ENCODE peak calls at places on chromosomes 3 and 15, in eight cellular contexts. One of them, this sample, is unnamed.

GRCh38 chr3:49397470-49397869 is 14.3 kb downstream of the RHOA start:
- DNase-seq in fibroblast of lung: peak
- DNase-seq in NCI-H510A treated with DMSO at 0.1 percent for 48 hours: no peak
- DNase-seq in EL: no peak
- DNase-seq in suprapubic skin: no peak
- DNase-seq in iris pigment epithelial cell: peak
- DNase-seq in DMS 273 treated with DMSO at 0.1 percent for 48 hours: no peak
- DNase-seq in HTR-8/SVneo: no peak
- DNase-seq in this sample: no peak

GRCh38 chr3:128274837-128275236 is 121.6 kb downstream of the EEFSEC start:
- DNase-seq in fibroblast of lung: peak
- DNase-seq in NCI-H510A treated with DMSO at 0.1 percent for 48 hours: no peak
- DNase-seq in EL: peak
- DNase-seq in suprapubic skin: no peak
- DNase-seq in iris pigment epithelial cell: peak
- DNase-seq in DMS 273 treated with DMSO at 0.1 percent for 48 hours: no peak
- DNase-seq in HTR-8/SVneo: peak
- DNase-seq in this sample: no peak

GRCh38 chr3:58008140-58009025 is at the start of gene FLNB:
- DNase-seq in fibroblast of lung: peak
- DNase-seq in NCI-H510A treated with DMSO at 0.1 percent for 48 hours: peak
- DNase-seq in EL: peak
- DNase-seq in suprapubic skin: no peak
- DNase-seq in iris pigment epithelial cell: peak
- DNase-seq in DMS 273 treated with DMSO at 0.1 percent for 48 hours: no peak
- DNase-seq in HTR-8/SVneo: peak
- DNase-seq in this sample: peak

GRCh38 chr3:169886671-169887070 is 16.9 kb upstream of the LRRC31 start:
- DNase-seq in fibroblast of lung: peak
- DNase-seq in NCI-H510A treated with DMSO at 0.1 percent for 48 hours: no peak
- DNase-seq in EL: peak
- DNase-seq in suprapubic skin: no peak
- DNase-seq in iris pigment epithelial cell: peak
- DNase-seq in DMS 273 treated with DMSO at 0.1 percent for 48 hours: no peak
- DNase-seq in HTR-8/SVneo: no peak
- DNase-seq in this sample: peak

GRCh38 chr3:131794766-131795381 is 239.9 kb downstream of the CPNE4 start:
- DNase-seq in fibroblast of lung: peak
- DNase-seq in NCI-H510A treated with DMSO at 0.1 percent for 48 hours: peak
- DNase-seq in EL: peak
- DNase-seq in suprapubic skin: no peak
- DNase-seq in iris pigment epithelial cell: peak
- DNase-seq in DMS 273 treated with DMSO at 0.1 percent for 48 hours: peak
- DNase-seq in HTR-8/SVneo: peak
- DNase-seq in this sample: no peak

GRCh38 chr3:182609575-182610156 is 183.6 kb upstream of the ATP11B start:
- DNase-seq in fibroblast of lung: no peak
- DNase-seq in NCI-H510A treated with DMSO at 0.1 percent for 48 hours: peak
- DNase-seq in EL: no peak
- DNase-seq in suprapubic skin: no peak
- DNase-seq in iris pigment epithelial cell: no peak
- DNase-seq in DMS 273 treated with DMSO at 0.1 percent for 48 hours: no peak
- DNase-seq in HTR-8/SVneo: no peak
- DNase-seq in this sample: peak

GRCh38 chr3:166955549-166955948 is 424.5 kb downstream of the ZBBX start:
- DNase-seq in fibroblast of lung: no peak
- DNase-seq in NCI-H510A treated with DMSO at 0.1 percent for 48 hours: no peak
- DNase-seq in EL: no peak
- DNase-seq in suprapubic skin: no peak
- DNase-seq in iris pigment epithelial cell: peak
- DNase-seq in DMS 273 treated with DMSO at 0.1 percent for 48 hours: no peak
- DNase-seq in HTR-8/SVneo: no peak
- DNase-seq in this sample: no peak

GRCh38 chr15:32908921-32909320 is 191.1 kb downstream of the GREM1 start:
- DNase-seq in fibroblast of lung: peak
- DNase-seq in NCI-H510A treated with DMSO at 0.1 percent for 48 hours: no peak
- DNase-seq in EL: no peak
- DNase-seq in suprapubic skin: no peak
- DNase-seq in iris pigment epithelial cell: no peak
- DNase-seq in DMS 273 treated with DMSO at 0.1 percent for 48 hours: no peak
- DNase-seq in HTR-8/SVneo: no peak
- DNase-seq in this sample: no peak

GRCh38 chr15:101036189-101036588 is 117.0 kb downstream of the LRRK1 start:
- DNase-seq in fibroblast of lung: no peak
- DNase-seq in NCI-H510A treated with DMSO at 0.1 percent for 48 hours: no peak
- DNase-seq in EL: no peak
- DNase-seq in suprapubic skin: no peak
- DNase-seq in iris pigment epithelial cell: no peak
- DNase-seq in DMS 273 treated with DMSO at 0.1 percent for 48 hours: no peak
- DNase-seq in HTR-8/SVneo: no peak
- DNase-seq in this sample: no peak

GRCh38 chr3:73284432-73284831 is 223.0 kb downstream of the EBLN2 start:
- DNase-seq in fibroblast of lung: no peak
- DNase-seq in NCI-H510A treated with DMSO at 0.1 percent for 48 hours: no peak
- DNase-seq in EL: no peak
- DNase-seq in suprapubic skin: no peak
- DNase-seq in iris pigment epithelial cell: no peak
- DNase-seq in DMS 273 treated with DMSO at 0.1 percent for 48 hours: no peak
- DNase-seq in HTR-8/SVneo: no peak
- DNase-seq in this sample: no peak

GRCh38 chr3:59115355-59116136 is 65.7 kb upstream of the CFAP20DC start:
- DNase-seq in fibroblast of lung: peak
- DNase-seq in NCI-H510A treated with DMSO at 0.1 percent for 48 hours: no peak
- DNase-seq in EL: no peak
- DNase-seq in suprapubic skin: no peak
- DNase-seq in iris pigment epithelial cell: peak
- DNase-seq in DMS 273 treated with DMSO at 0.1 percent for 48 hours: no peak
- DNase-seq in HTR-8/SVneo: no peak
- DNase-seq in this sample: no peak

GRCh38 chr3:73805435-73805834 is 180.7 kb upstream of the PDZRN3 start:
- DNase-seq in fibroblast of lung: peak
- DNase-seq in NCI-H510A treated with DMSO at 0.1 percent for 48 hours: no peak
- DNase-seq in EL: no peak
- DNase-seq in suprapubic skin: no peak
- DNase-seq in iris pigment epithelial cell: no peak
- DNase-seq in DMS 273 treated with DMSO at 0.1 percent for 48 hours: no peak
- DNase-seq in HTR-8/SVneo: no peak
- DNase-seq in this sample: no peak

GRCh38 chr3:108062051-108062450 is 28.8 kb downstream of the CD47 start:
- DNase-seq in fibroblast of lung: no peak
- DNase-seq in NCI-H510A treated with DMSO at 0.1 percent for 48 hours: no peak
- DNase-seq in EL: no peak
- DNase-seq in suprapubic skin: no peak
- DNase-seq in iris pigment epithelial cell: no peak
- DNase-seq in DMS 273 treated with DMSO at 0.1 percent for 48 hours: no peak
- DNase-seq in HTR-8/SVneo: no peak
- DNase-seq in this sample: no peak

This sample was measured in pancreas.